ENCODE peak calls at places on chromosomes 7 and 10, in four cellular contexts. V, I, N and K are unnamed samples.

GRCh38 chr7:95525503-95525902 is 39.8 kb downstream of the ASB4 start:
- DNase-seq in I (no peak), N (no peak), V (no peak), K (no peak)

GRCh38 chr10:3477683-3478082 is 305.1 kb upstream of the PITRM1 start:
- DNase-seq in N (no peak), I (no peak), V (no peak), K (no peak)

GRCh38 chr7:47622946-47623640 is 41.2 kb upstream of the TNS3 start:
- DNase-seq in N (no peak), I (peak; percentile 50), V (peak; percentile 85), K (no peak)

GRCh38 chr10:114489521-114490310 is 85.4 kb upstream of the AFAP1L2 start:
- DNase-seq in N (no peak), I (no peak), V (no peak), K (no peak)

GRCh38 chr7:33917661-33918060 is 12.3 kb downstream of the BMPER start:
- DNase-seq in N (no peak), V (no peak), I (no peak), K (no peak)

GRCh38 chr7:73966062-73966940 is 61.7 kb upstream of the ELN start:
- DNase-seq in N (no peak), I (no peak), V (no peak), K (no peak)

GRCh38 chr7:21939136-21939857 is 6.4 kb downstream of the CDCA7L start:
- DNase-seq in N (peak; percentile 45), I (no peak), V (no peak), K (peak; percentile 75)

GRCh38 chr10:3782099-3782455 is 2.9 kb downstream of the KLF6 start:
- DNase-seq in V (no peak), I (no peak), N (no peak), K (no peak)

GRCh38 chr7:24573554-24574338 is 494 bp downstream of the PALS2 start:
- DNase-seq in I (peak; percentile 44), N (peak; percentile 75), V (peak; percentile 74), K (peak; percentile 51)

GRCh38 chr10:44990302-44990655 is 10.4 kb upstream of the ZNF22 start:
- DNase-seq in I (peak; percentile 37), N (no peak), V (no peak), K (no peak)

GRCh38 chr7:14013880-14014279 is 24.4 kb upstream of the ETV1 start:
- DNase-seq in N (no peak), V (no peak), I (no peak), K (no peak)

GRCh38 chr7:114857605-114858004 is 64.3 kb upstream of the MDFIC start:
- DNase-seq in I (no peak), V (no peak), N (no peak), K (no peak)

GRCh38 chr7:50679218-50680007 is 103.3 kb downstream of the GRB10 start:
- DNase-seq in I (no peak), N (no peak), V (peak; percentile 33), K (peak; percentile 52)

GRCh38 chr7:64775289-64775688 is 18.9 kb upstream of the ZNF138 start:
- DNase-seq in I (no peak), V (no peak), N (no peak), K (no peak)

GRCh38 chr10:49407552-49408137 is 11.8 kb upstream of the DRGX start:
- DNase-seq in V (peak; percentile 90), N (no peak), I (peak; percentile 76), K (peak; percentile 84)

GRCh38 chr7:13908667-13909382 is 80.6 kb downstream of the ETV1 start:
- DNase-seq in N (no peak), I (no peak), V (no peak), K (no peak)

GRCh38 chr10:77264107-77264506 is 373.5 kb downstream of the KCNMA1 start:
- DNase-seq in V (no peak), N (peak; percentile 15), I (no peak), K (peak; percentile 22)

GRCh38 chr10:44383749-44384600 is 922 bp downstream of the CXCL12 start:
- DNase-seq in I (peak; percentile 43), V (peak; percentile 42), N (no peak), K (no peak)

GRCh38 chr7:91718071-91718470 is 162.4 kb downstream of the MTERF1 start:
- DNase-seq in V (no peak), I (no peak), N (no peak), K (no peak)

GRCh38 chr10:132059760-132060508 is 5.8 kb upstream of the JAKMIP3 start:
- DNase-seq in N (no peak), V (no peak), I (no peak), K (no peak)

GRCh38 chr10:17001961-17002749 is 127.5 kb downstream of the CUBN start:
- DNase-seq in V (no peak), I (peak; percentile 47), N (peak; percentile 23), K (no peak)

GRCh38 chr10:8346861-8347260 is 292.4 kb downstream of the GATA3 start:
- DNase-seq in V (peak; percentile 14), I (no peak), N (no peak), K (no peak)

GRCh38 chr7:8035647-8036518 is 67.3 kb downstream of the GLCCI1 start:
- DNase-seq in V (peak; percentile 13), N (no peak), I (no peak), K (no peak)
- TF ChIP-seq CTCF in V (peak; percentile 38), N (peak; percentile 57), I (no peak), K (no peak)

GRCh38 chr10:98340261-98340675 is 72.3 kb upstream of the LOXL4 start:
- DNase-seq in I (no peak), N (peak; percentile 29), V (no peak), K (no peak)

GRCh38 chr10:98339790-98340189 is 71.8 kb upstream of the LOXL4 start:
- DNase-seq in I (no peak), V (no peak), N (peak; percentile 60), K (no peak)

GRCh38 chr10:98338318-98338717 is 70.3 kb upstream of the LOXL4 start:
- DNase-seq in I (no peak), V (no peak), N (no peak), K (no peak)

GRCh38 chr10:98338896-98339295 is 70.9 kb upstream of the LOXL4 start:
- DNase-seq in N (no peak), I (no peak), V (no peak), K (no peak)

DNA sequence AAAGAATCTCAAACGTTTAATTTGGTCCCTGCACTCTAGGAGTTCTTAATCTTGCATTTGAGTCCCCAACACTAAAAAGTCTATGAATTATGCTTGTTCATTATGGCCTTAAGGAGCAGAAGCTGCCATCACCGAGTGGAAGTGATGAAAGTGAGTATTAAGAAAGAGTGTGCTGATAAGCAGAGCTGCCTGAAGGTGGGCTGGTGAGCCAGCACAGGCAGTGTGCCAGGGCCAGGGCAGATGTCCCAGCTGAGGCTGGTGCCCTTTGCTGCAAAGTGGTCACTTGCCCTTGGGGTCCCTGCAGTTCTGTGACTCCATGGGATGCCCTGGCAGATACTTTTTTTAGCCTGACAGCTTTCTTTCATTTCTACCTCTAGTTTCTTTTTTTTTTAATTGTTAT is 73.0 kb upstream of the LOXL4 start:
- DNase-seq in V (no peak), I (no peak), N (no peak), K (no peak)
- TF ChIP-seq CTCF in V (no peak), I (no peak), N (no peak), K (no peak)

DNA sequence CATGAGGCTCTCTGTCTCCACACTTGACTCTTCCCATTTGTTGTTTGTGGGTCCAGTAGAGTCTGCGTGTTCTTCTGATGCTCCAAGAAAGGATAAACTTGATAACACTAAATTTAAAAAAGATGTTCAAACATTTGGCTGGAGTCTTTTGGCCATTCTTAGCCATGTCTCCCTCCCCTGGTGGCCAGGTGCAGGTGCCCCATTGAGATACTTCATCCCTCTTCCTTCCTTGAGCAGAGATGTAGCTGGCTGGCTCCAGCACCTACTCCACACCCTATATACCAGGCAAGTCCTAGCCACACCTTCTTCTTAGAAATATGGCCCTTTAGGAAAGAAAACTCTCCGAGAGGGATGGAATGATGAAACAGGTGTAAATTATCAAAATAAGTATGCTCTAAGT is 103.2 kb upstream of the GJD4 start:
- DNase-seq in N (no peak), V (no peak), I (no peak), K (no peak)
- TF ChIP-seq CTCF in N (peak; percentile 19), V (no peak), I (no peak), K (no peak)

DNA sequence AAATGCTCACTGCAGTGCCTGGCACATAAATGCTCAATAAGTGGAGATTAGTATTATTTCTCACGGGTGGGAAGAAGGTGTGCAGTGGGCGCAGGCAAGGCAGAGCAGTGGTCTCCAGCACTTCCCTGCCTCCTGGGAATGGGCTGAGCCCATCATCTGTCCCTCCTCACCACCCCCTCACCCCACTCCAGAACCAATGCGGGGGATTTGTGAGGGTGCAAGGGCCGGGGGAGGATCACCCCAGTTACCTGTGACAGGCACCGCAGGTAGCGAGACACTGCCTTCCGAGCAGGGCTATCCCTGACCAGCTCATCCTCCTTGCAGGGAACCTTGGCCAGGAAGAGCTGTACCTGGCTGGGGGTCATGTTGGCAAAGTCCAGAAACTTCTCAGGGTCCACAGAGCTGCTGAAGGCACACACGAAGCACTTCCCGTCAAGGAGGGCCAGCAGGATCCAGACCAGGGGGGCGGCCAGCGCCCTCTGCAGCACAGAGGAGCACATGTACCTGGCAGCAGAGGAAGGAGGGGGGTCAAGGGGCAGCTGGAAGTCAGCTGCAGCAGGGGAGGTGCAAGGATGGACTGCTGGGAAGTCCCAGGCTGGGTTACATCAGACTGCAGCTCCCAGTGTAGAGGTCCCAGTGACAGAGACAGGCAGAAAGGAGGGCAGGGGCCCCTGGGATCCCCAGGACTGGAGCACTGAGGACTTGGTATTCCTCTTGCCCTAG is 2.8 kb downstream of the CALHM3 start:
- DNase-seq in I (no peak), V (no peak), N (no peak), K (peak; percentile 75)
- TF ChIP-seq CTCF in I (no peak), V (no peak), N (peak; percentile 83), K (peak; percentile 66)

DNA sequence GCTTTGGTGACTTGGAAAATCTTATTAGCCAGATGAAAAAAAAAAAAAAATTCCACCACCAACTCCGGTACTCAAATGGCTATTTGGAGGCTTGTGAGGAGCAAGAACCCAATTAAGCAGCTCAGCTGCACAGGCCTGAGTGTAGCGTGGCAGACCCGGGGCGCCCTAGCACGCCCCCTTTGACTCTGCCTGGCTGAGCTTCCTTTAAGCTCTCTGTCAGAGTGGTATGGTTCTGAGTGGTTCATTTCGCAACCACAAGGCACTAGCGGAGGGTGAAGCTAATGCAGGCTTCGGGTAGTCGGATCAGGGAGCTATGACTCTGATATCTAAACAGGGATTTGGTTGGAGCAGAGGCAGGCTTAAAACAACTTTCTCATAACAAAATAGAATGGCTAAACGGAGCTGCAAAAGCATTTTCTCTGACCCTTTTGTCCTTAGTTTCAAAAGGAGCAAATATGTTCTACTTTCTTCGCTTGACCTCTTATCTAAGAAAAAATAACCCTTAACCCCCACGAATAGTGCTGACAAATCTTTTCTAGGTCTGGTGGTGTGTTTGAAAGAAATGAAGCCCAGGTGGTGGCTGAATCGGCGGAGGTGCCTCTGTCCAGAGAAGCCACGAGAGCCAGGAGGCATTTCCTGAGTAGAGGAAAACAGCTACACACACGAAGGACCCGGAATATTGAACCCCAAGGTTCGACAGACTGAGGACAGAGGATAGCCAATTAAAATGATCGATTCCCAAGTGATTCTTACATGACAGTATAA is 285.4 kb upstream of the GLI3 start:
- DNase-seq in V (peak; percentile 55), N (no peak), I (no peak), K (no peak)
- TF ChIP-seq CTCF in V (peak; percentile 11), N (no peak), I (no peak), K (no peak)

GRCh38 chr10:1579671-1580070 is 157.7 kb downstream of the ADARB2 start:
- DNase-seq in N (no peak), V (no peak), I (peak; percentile 0), K (no peak)
- TF ChIP-seq CTCF in N (no peak), V (no peak), I (no peak), K (no peak)

GRCh38 chr7:81256991-81257390 is 338.1 kb upstream of the SEMA3C start:
- DNase-seq in I (peak; percentile 32), V (no peak), N (no peak), K (no peak)
- TF ChIP-seq CTCF in I (peak; percentile 48), V (peak; percentile 36), N (no peak), K (no peak)

GRCh38 chr7:156055206-156055822 is 243.1 kb upstream of the SHH start:
- DNase-seq in N (no peak), V (no peak), I (no peak), K (no peak)
- TF ChIP-seq CTCF in N (no peak), V (no peak), I (no peak), K (no peak)